ENCODE peak calls at places on chromosome 2, in six cellular contexts. K is mammary epithelial cell, Q is esophagus squamous epithelium, U is WERI-Rb-1, H is GM12865, G is testis. M is an unnamed sample.

GRCh38 chr2:59909147-59909546 is 644.3 kb downstream of the BCL11A start:
- DNase-seq in K (no peak), Q (no peak), U (no peak), H (no peak), G (no peak), M (no peak)

GRCh38 chr2:35114765-35115164 is 1240.8 kb upstream of the CRIM1 start:
- DNase-seq in K (no peak), Q (no peak), U (peak), H (no peak), G (no peak), M (peak)

GRCh38 chr2:147365577-147365976 is 479.3 kb upstream of the ACVR2A start:
- DNase-seq in K (no peak), Q (no peak), U (peak), H (no peak), G (no peak), M (no peak)

GRCh38 chr2:99881901-99882591 is 260.3 kb downstream of the AFF3 start:
- DNase-seq in K (peak), Q (no peak), U (no peak), H (no peak), G (peak), M (no peak)

GRCh38 chr2:134863446-134863845 is 25.0 kb downstream of the ACMSD start:
- DNase-seq in K (no peak), Q (no peak), U (no peak), H (no peak), G (no peak), M (no peak)

GRCh38 chr2:191863988-191864387 is 17.1 kb upstream of the CAVIN2 start:
- DNase-seq in K (no peak), Q (no peak), U (no peak), H (no peak), G (no peak), M (no peak)

GRCh38 chr2:233436191-233436581 is 81.9 kb downstream of the DGKD start:
- DNase-seq in K (no peak), Q (no peak), U (no peak), H (no peak), G (peak), M (no peak)

GRCh38 chr2:121218386-121218938 is 66.5 kb downstream of the TFCP2L1 start:
- DNase-seq in K (no peak), Q (no peak), U (no peak), H (no peak), G (no peak), M (no peak)

GRCh38 chr2:211390506-211390905 is 834.1 kb downstream of the CPS1 start:
- DNase-seq in K (no peak), Q (no peak), U (no peak), H (no peak), G (no peak), M (no peak)

GRCh38 chr2:195092341-195092740 is 564.7 kb upstream of the SLC39A10 start:
- DNase-seq in K (no peak), Q (no peak), U (no peak), H (no peak), G (no peak), M (no peak)
- TF ChIP-seq CTCF in K (no peak), Q (no peak), U (no peak), H (no peak), G (no peak), M (no peak)

GRCh38 chr2:98757904-98758421 is 27.0 kb upstream of the MGAT4A start:
- DNase-seq in K (peak), Q (peak), U (no peak), H (peak), G (peak), M (no peak)
- H3K4me3 ChIP-seq in K (no peak), Q (peak), U (no peak), H (no peak), G (no peak), M (no peak)

GRCh38 chr2:106941372-106941993 is 55.5 kb upstream of the ST6GAL2 start:
- DNase-seq in K (no peak), Q (no peak), U (no peak), H (no peak), G (no peak), M (no peak)
- TF ChIP-seq CTCF in K (no peak), Q (no peak), U (no peak), H (no peak), G (no peak), M (no peak)

DNA sequence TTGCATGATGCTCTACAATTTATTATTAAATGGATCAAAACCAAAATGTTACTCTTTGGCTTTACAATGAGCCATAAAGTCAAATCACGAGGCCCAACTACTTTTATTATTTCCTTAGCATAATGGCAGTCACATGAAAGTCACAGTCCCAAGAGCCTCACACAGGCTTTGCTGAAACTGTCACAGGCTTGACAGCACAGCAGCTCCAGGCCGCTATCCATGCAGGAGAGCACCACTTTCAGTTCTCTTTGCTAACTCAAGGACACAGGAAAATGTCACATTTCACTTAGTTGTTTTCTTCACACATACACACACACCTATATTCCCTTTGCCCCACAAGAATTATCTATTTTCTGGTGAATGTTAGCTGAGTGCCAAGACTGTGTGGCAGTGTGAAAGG is 11.1 kb upstream of the MSGN1 start:
- DNase-seq in K (no peak), Q (no peak), U (no peak), H (no peak), G (no peak), M (no peak)
- H3K4me3 ChIP-seq in K (no peak), Q (no peak), U (no peak), H (no peak), G (no peak), M (no peak)

GRCh38 chr2:45394216-45394615 is 216.9 kb downstream of the SRBD1 start:
- DNase-seq in K (no peak), Q (no peak), U (no peak), H (no peak), G (no peak), M (no peak)
- TF ChIP-seq CTCF in K (no peak), Q (no peak), U (no peak), H (no peak), G (no peak), M (no peak)

DNA sequence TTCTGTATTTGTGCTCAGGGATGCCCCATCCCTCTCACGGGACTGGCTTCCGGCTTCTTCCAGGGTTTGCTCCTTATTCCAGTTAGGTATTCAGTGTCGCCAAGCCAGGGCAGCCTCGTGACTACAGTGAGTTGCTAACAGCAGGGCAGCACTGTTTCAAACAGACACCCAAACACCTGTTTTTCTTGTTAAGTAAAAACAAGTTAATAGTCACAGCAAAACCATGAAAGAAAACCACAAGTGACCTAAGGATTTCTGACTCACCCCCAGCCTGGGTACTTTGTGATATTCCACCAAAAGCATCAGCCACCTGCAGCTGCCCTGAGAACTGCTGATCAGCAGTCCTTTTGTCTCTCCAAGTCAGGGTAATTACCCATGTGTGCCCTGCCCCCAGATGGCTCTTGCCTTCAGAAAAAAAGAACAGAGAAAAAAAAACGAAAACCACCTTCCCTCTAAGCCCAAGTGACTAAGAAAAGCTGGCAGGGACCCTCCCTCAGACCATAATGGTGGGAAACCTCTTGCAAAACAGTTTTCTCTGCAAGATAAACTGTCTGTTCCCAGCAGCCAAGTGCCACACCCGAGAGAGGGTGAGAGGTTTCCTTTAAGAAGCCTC is 178.2 kb downstream of the ANAPC1 start:
- DNase-seq in K (peak), Q (no peak), U (no peak), H (peak), G (no peak), M (no peak)
- H3K4me3 ChIP-seq in K (no peak), Q (no peak), U (no peak), H (no peak), G (no peak), M (no peak)

M was measured in BE2C.